ENCODE peak calls at places on chromosomes 5 and 9, in seven cellular contexts. W is body of pancreas, C is AG09309, N is fibroblast of mammary gland, K is astrocyte of the spinal cord, S is fibroblast of lung, T is A549. Q is an unnamed sample.
A peak's percentile ranks its signal among the peaks of the same experiment; 100 is the strongest.

GRCh38 chr9:137186385-137186784 is 2.0 kb downstream of the ANAPC2 start:
- DNase-seq in W (no peak), C (no peak), N (no peak), K (no peak), S (no peak), T (no peak), Q (no peak)

GRCh38 chr5:141969783-141970741 is 1.2 kb downstream of the RNF14 start:
- DNase-seq in W (no peak), C (no peak), N (peak; percentile 32), K (no peak), S (no peak), T (peak; percentile 53), Q (peak; percentile 32)

GRCh38 chr9:126428524-126429175 is 102.0 kb downstream of the MVB12B start:
- DNase-seq in W (no peak), C (no peak), N (no peak), K (no peak), S (no peak), T (no peak), Q (no peak)

GRCh38 chr9:2017209-2017458 is 2.0 kb downstream of the SMARCA2 start:
- DNase-seq in W (no peak), C (no peak), N (no peak), K (peak; percentile 53), S (no peak), T (no peak), Q (peak; percentile 49)

GRCh38 chr9:137708590-137709284 is 89.9 kb downstream of the EHMT1 start:
- DNase-seq in W (no peak), C (no peak), N (no peak), K (no peak), S (no peak), T (no peak), Q (no peak)

GRCh38 chr5:128538249-128539037 is 398 bp upstream of the FBN2 start:
- DNase-seq in W (peak; percentile 59), C (peak; percentile 61), N (peak; percentile 82), K (peak; percentile 84), S (peak; percentile 82), T (peak; percentile 88), Q (peak; percentile 96)

GRCh38 chr5:123670981-123671557 is 159.1 kb downstream of the CSNK1G3 start:
- DNase-seq in W (peak; percentile 69), C (no peak), N (peak; percentile 57), K (peak; percentile 65), S (peak; percentile 66), T (peak; percentile 47), Q (peak; percentile 54)

GRCh38 chr9:14306672-14307646 is 7.0 kb downstream of the NFIB start:
- DNase-seq in W (peak; percentile 28), C (no peak), N (peak; percentile 55), K (peak; percentile 62), S (peak; percentile 62), T (no peak), Q (no peak)

GRCh38 chr9:111759762-111760639 is 34.7 kb downstream of the SHOC1 start:
- DNase-seq in W (peak; percentile 77), C (peak; percentile 84), N (peak; percentile 88), K (peak; percentile 90), S (peak; percentile 90), T (peak; percentile 84), Q (peak; percentile 91)

GRCh38 chr9:6870149-6870548 is 112.4 kb downstream of the KDM4C start:
- DNase-seq in W (no peak), C (no peak), N (no peak), K (no peak), S (no peak), T (no peak), Q (no peak)

GRCh38 chr9:91495450-91495849 is 71.8 kb upstream of the NFIL3 start:
- DNase-seq in W (no peak), C (peak; percentile 89), N (peak; percentile 90), K (peak; percentile 97), S (peak; percentile 93), T (no peak), Q (peak; percentile 94)

GRCh38 chr9:93654351-93654961 is 78.1 kb downstream of the PHF2 start:
- DNase-seq in W (no peak), C (no peak), N (no peak), K (no peak), S (no peak), T (no peak), Q (no peak)

GRCh38 chr5:111954516-111955337 is 197.7 kb upstream of the NREP start:
- DNase-seq in W (no peak), C (no peak), N (peak; percentile 48), K (peak; percentile 69), S (peak; percentile 39), T (no peak), Q (no peak)

GRCh38 chr5:146001544-146002185 is 65.3 kb downstream of the SH3RF2 start:
- DNase-seq in W (no peak), C (no peak), N (no peak), K (no peak), S (no peak), T (no peak), Q (no peak)

GRCh38 chr5:16995372-16995771 is 59.3 kb upstream of the MYO10 start:
- DNase-seq in W (no peak), C (no peak), N (no peak), K (peak; percentile 24), S (no peak), T (no peak), Q (no peak)

GRCh38 chr5:139148986-139149385 is 49.2 kb downstream of the SIL1 start:
- DNase-seq in W (no peak), C (no peak), N (no peak), K (no peak), S (no peak), T (no peak), Q (no peak)

DNA sequence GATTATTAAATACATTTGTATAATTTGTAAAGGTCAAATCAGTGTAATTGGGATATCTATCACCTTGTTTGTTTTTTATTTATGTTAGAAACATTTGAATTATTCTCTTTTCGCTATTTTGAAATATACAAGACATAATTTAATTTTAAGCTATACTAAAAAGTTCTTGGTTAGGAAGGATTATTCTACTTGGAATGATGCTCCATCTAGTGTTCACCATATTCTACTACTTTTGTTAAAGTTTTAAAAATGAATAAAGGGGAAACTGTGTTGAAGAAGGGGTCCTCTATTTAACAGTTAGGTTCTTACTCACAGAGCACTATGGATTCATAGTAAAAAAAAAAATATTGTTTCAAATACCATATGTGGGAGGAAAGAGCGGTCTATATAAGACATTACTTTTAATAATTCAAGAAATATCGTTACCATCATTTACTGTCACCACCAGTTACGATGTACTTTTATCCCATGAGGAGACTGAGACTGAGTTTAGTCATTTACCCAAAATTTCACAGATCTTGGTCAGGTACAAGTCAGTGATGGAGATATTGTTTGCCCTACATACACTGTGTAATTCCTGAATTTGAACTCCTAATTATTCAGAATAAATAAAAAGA is 6.3 kb upstream of the STOM start:
- DNase-seq in W (no peak), C (no peak), N (peak; percentile 56), K (peak; percentile 44), S (peak; percentile 71), T (no peak), Q (peak; percentile 53)
- TF ChIP-seq CTCF in W (peak; percentile 14), C (peak; percentile 15), N (peak; percentile 40), K (peak; percentile 26), S (peak; percentile 34), T (peak; percentile 52), Q (peak; percentile 47)

GRCh38 chr5:119332978-119333401 is 22.8 kb upstream of the TNFAIP8 start:
- DNase-seq in W (no peak), C (no peak), N (no peak), K (no peak), S (no peak), T (no peak), Q (no peak)

GRCh38 chr5:119336262-119336661 is 19.6 kb upstream of the TNFAIP8 start:
- DNase-seq in W (no peak), C (no peak), N (no peak), K (no peak), S (no peak), T (no peak), Q (no peak)

GRCh38 chr5:119336846-119337564 is 18.8 kb upstream of the TNFAIP8 start:
- DNase-seq in W (no peak), C (no peak), N (no peak), K (no peak), S (no peak), T (no peak), Q (no peak)

GRCh38 chr5:119333421-119333851 is 22.4 kb upstream of the TNFAIP8 start:
- DNase-seq in W (no peak), C (no peak), N (no peak), K (no peak), S (no peak), T (no peak), Q (no peak)

GRCh38 chr5:119335261-119335677 is 20.6 kb upstream of the TNFAIP8 start:
- DNase-seq in W (no peak), C (no peak), N (no peak), K (no peak), S (no peak), T (no peak), Q (no peak)
- H3K4me3 ChIP-seq in W (no peak overlapping the region), C (no peak overlapping the region), N (no peak overlapping the region), K (no peak overlapping the region), S (no peak overlapping the region), T (no peak overlapping the region), Q (no peak overlapping the region)

GRCh38 chr5:127297348-127298035 is 6.9 kb downstream of the MEGF10 start:
- DNase-seq in W (no peak), C (no peak), N (no peak), K (no peak), S (no peak), T (no peak), Q (no peak)

GRCh38 chr5:127298623-127299022 is 8.0 kb downstream of the MEGF10 start:
- DNase-seq in W (no peak), C (no peak), N (peak; percentile 44), K (no peak), S (no peak), T (no peak), Q (no peak)

GRCh38 chr5:127298036-127298429 is 7.4 kb downstream of the MEGF10 start:
- DNase-seq in W (no peak), C (no peak), N (no peak), K (no peak), S (no peak), T (no peak), Q (no peak)

GRCh38 chr5:127302509-127302908 is 11.9 kb downstream of the MEGF10 start:
- DNase-seq in W (no peak), C (no peak), N (no peak), K (no peak), S (no peak), T (no peak), Q (no peak)

DNA sequence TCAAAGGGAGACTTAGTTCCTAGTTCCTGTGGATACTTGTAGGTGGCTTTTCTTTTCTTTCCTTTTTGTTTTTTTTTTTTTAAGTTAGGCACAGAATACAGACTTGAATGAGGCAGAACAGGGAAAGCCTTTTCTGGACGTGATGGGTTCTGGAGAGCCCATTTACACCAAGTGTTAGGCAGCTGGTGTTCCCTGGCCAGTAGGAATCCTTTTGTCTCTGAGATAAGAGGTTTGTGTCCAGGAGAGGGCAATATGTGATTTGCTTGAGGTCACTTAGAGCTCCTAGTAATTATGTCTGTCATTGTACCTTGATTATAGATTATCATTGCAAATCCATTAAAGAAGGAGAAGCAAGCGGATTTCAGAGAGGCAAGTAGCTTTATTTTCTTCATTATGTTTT is 9.1 kb downstream of the MEGF10 start:
- DNase-seq in W (no peak), C (no peak), N (peak; percentile 11), K (no peak), S (no peak), T (no peak), Q (no peak)
- TF ChIP-seq CTCF in W (no peak), C (no peak), N (no peak), K (no peak), S (no peak), T (no peak), Q (no peak)

DNA sequence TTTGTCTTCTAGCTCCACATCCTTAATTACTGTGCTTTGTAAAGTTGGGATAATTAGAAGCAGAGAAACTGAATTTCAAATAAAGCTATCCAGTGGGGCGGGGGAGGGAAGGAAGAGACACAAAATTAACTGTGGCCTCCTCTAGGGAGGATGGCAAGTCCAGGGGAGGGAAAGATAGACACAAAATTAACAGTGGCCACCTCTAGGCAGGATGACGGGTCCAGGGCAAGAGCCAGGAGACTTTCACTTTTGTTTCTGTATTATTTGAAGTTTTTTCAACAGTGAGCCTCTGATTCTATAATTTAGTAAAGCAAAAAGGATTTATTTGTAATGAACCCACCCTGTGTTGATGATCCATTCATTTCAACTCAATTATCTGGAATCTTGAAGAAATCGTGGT is 335.9 kb downstream of the MSX2 start:
- DNase-seq in W (no peak), C (no peak), N (no peak), K (no peak), S (no peak), T (no peak), Q (no peak)
- H3K4me3 ChIP-seq in W (no peak overlapping the region), C (peak overlapping the region; percentile 29), N (no peak overlapping the region), K (peak overlapping the region; percentile 12), S (peak overlapping the region; percentile 8), T (peak overlapping the region; percentile 26), Q (no peak overlapping the region)